ENCODE peak calls at places on chromosomes 11 and 22, in five cellular contexts. L, U, I, D and M are unnamed samples.

GRCh38 chr11:104219081-104219480 is 55.1 kb upstream of the PDGFD start:
- DNase-seq in D (peak), L (no peak), U (no peak), I (no peak), M (no peak)

GRCh38 chr11:133929401-133930052 is 27.2 kb downstream of the IGSF9B start:
- DNase-seq in U (no peak), D (no peak), I (no peak), L (no peak), M (no peak)

GRCh38 chr11:103326070-103326794 is 217.0 kb downstream of the DYNC2H1 start:
- DNase-seq in L (peak), I (peak), U (no peak), D (peak), M (peak)

GRCh38 chr11:44445500-44446340 is 119.7 kb upstream of the CD82 start:
- DNase-seq in L (peak), U (peak), D (no peak), I (peak), M (no peak)

GRCh38 chr22:17903564-17904295 is 120.6 kb downstream of the MICAL3 start:
- DNase-seq in D (no peak), I (no peak), U (no peak), L (no peak), M (peak)

GRCh38 chr11:128941573-128942271 is 949 bp downstream of the TP53AIP1 start:
- DNase-seq in I (no peak), U (no peak), L (no peak), D (no peak), M (no peak)

GRCh38 chr11:72711141-72711540 is 36.9 kb upstream of the PDE2A start:
- DNase-seq in L (no peak), I (no peak), U (no peak), D (no peak), M (no peak)

GRCh38 chr11:118622376-118623290 is 15.2 kb downstream of the PHLDB1 start:
- DNase-seq in I (peak), U (no peak), D (peak), L (peak), M (peak)

GRCh38 chr11:64359712-64360402 is 895 bp downstream of the RPS6KA4 start:
- DNase-seq in U (no peak), L (no peak), D (no peak), I (no peak), M (no peak)

GRCh38 chr22:41883400-41883799 is 31.5 kb downstream of the SHISA8 start:
- DNase-seq in I (no peak), U (no peak), L (no peak), D (no peak), M (no peak)

GRCh38 chr11:12112150-12112520 is 1.7 kb downstream of the MICAL2 start:
- DNase-seq in D (no peak), L (no peak), U (no peak), I (no peak), M (no peak)

GRCh38 chr11:125685228-125685627 is 4.6 kb upstream of the ACRV1 start:
- DNase-seq in D (no peak), L (no peak), U (no peak), I (no peak), M (no peak)

GRCh38 chr11:117870176-117870952 is 6.1 kb downstream of the FXYD6 start:
- DNase-seq in L (no peak), U (no peak), I (no peak), D (no peak), M (no peak)

GRCh38 chr11:34366522-34366921 is 8.7 kb upstream of the ABTB2 start:
- DNase-seq in U (no peak), L (peak), D (peak), I (peak), M (no peak)

GRCh38 chr22:42947211-42947990 is 67.5 kb downstream of the PACSIN2 start:
- DNase-seq in L (no peak), I (peak), D (no peak), U (no peak), M (no peak)

GRCh38 chr11:132062541-132062940 is 692.1 kb downstream of the NTM start:
- DNase-seq in I (no peak), L (no peak), D (no peak), U (no peak), M (peak)

GRCh38 chr11:93512073-93512475 is 31.1 kb downstream of the SMCO4 start:
- DNase-seq in L (no peak), I (no peak), U (no peak), D (no peak), M (no peak)

GRCh38 chr11:64131657-64132387 is 34.1 kb downstream of the MACROD1 start:
- DNase-seq in I (peak), L (no peak), D (no peak), U (no peak), M (no peak)

GRCh38 chr22:30214703-30215405 is 31.7 kb downstream of the LIF start:
- DNase-seq in L (no peak), D (no peak), U (no peak), I (peak), M (no peak)

GRCh38 chr11:120400564-120401364 is 64.6 kb downstream of the ARHGEF12 start:
- DNase-seq in L (peak), U (no peak), I (peak), D (peak), M (peak)

GRCh38 chr11:46246514-46246913 is 30.9 kb upstream of the CREB3L1 start:
- DNase-seq in I (no peak), D (peak), U (no peak), L (peak), M (peak)